ENCODE peak calls at places on chromosome 10, in six cellular contexts. P, T, A, V, I and W are unnamed samples. For H3K4me1, the result is how much of the 10 kb centered on the place peaks cover.

GRCh38 chr10:63720072-63720537 is 198.9 kb downstream of the REEP3 start:
- DNase-seq in I (peak), A (peak), T (peak), V (peak), P (no peak), W (peak)

GRCh38 chr10:93160829-93161228 is 87.1 kb downstream of the CYP26A1 start:
- DNase-seq in I (no peak), V (peak), P (no peak), A (no peak), T (no peak), W (peak)

GRCh38 chr10:112287844-112288243 is 4.6 kb downstream of the TECTB start:
- DNase-seq in I (no peak), P (no peak), T (no peak), A (no peak), V (no peak), W (no peak)

GRCh38 chr10:21926358-21926890 is 77.1 kb downstream of the DNAJC1 start:
- DNase-seq in T (no peak), I (no peak), P (no peak), A (no peak), V (no peak), W (no peak)

GRCh38 chr10:88281592-88282268 is 301.4 kb downstream of the RNLS start:
- DNase-seq in T (peak), I (no peak), A (no peak), V (no peak), P (no peak), W (no peak)

GRCh38 chr10:80158598-80159127 is 26.1 kb downstream of the PLAC9 start:
- DNase-seq in P (peak), T (peak), I (peak), V (peak), A (no peak), W (peak)

GRCh38 chr10:77532068-77532467 is 105.5 kb downstream of the KCNMA1 start:
- DNase-seq in I (no peak), V (no peak), A (no peak), P (no peak), T (no peak), W (no peak)

GRCh38 chr10:99551158-99551557 is 18.4 kb downstream of the NKX2-3 start:
- DNase-seq in I (no peak), V (peak), A (no peak), T (no peak), P (no peak), W (no peak)

GRCh38 chr10:92961638-92962037 is 99.0 kb upstream of the CYP26C1 start:
- DNase-seq in P (no peak), V (no peak), T (no peak), A (no peak), I (no peak), W (no peak)

GRCh38 chr10:124535731-124536495 is 74.3 kb downstream of the LHPP start:
- DNase-seq in A (no peak), I (no peak), T (no peak), V (no peak), P (no peak), W (no peak)

GRCh38 chr10:45555789-45556188 is 116.8 kb downstream of the ZFAND4 start:
- DNase-seq in A (no peak), V (no peak), I (no peak), P (no peak), T (no peak), W (no peak)

GRCh38 chr10:53122265-53122664 is 349.7 kb upstream of the MBL2 start:
- DNase-seq in I (no peak), V (no peak), A (no peak), P (no peak), T (no peak), W (no peak)

GRCh38 chr10:279655-280054 is 144.4 kb downstream of the ZMYND11 start:
- DNase-seq in I (no peak), T (no peak), V (no peak), P (no peak), A (no peak), W (no peak)

GRCh38 chr10:130790339-130790738 is 521.2 kb downstream of the TCERG1L start:
- DNase-seq in P (no peak), A (no peak), I (no peak), T (peak), V (no peak), W (no peak)

GRCh38 chr10:116026315-116026714 is 246.7 kb downstream of the GFRA1 start:
- DNase-seq in I (no peak), P (peak), T (no peak), V (no peak), A (peak), W (no peak)

GRCh38 chr10:69842932-69843331 is 41.2 kb downstream of the COL13A1 start:
- DNase-seq in P (no peak), T (no peak), A (no peak), V (no peak), I (no peak), W (no peak)

GRCh38 chr10:119103687-119104652 is at the start of gene DENND10:
- DNase-seq in I (peak), V (peak), A (no peak), P (peak), T (peak), W (peak)

GRCh38 chr10:133462512-133463305 is 9.0 kb downstream of the SCART1 start:
- DNase-seq in V (no peak), T (no peak), P (peak), I (no peak), A (no peak), W (no peak)

GRCh38 chr10:19874190-19874589 is 58.0 kb downstream of the PLXDC2 start:
- DNase-seq in A (no peak), I (no peak), T (no peak), V (no peak), P (no peak), W (no peak)

GRCh38 chr10:62264702-62265436 is 3.8 kb downstream of the RTKN2 start:
- DNase-seq in A (peak), I (no peak), T (peak), P (no peak), V (no peak), W (no peak)

GRCh38 chr10:48935141-48935540 is 4.5 kb downstream of the LRRC18 start:
- DNase-seq in A (no peak), V (no peak), I (no peak), T (no peak), P (no peak), W (no peak)

GRCh38 chr10:104120061-104120460 is 1.9 kb upstream of the SFR1 start:
- DNase-seq in V (no peak), I (no peak), A (no peak), T (no peak), P (no peak), W (no peak)

GRCh38 chr10:24917493-24917892 is 34.9 kb downstream of the PRTFDC1 start:
- DNase-seq in V (no peak), P (no peak), I (no peak), A (no peak), T (no peak), W (no peak)

GRCh38 chr10:24925799-24926198 is 26.6 kb downstream of the PRTFDC1 start:
- DNase-seq in A (no peak), P (no peak), T (no peak), V (no peak), I (no peak), W (no peak)

GRCh38 chr10:24916365-24916764 is 36.0 kb downstream of the PRTFDC1 start:
- DNase-seq in T (no peak), A (no peak), P (no peak), I (no peak), V (no peak), W (no peak)

GRCh38 chr10:24917979-24918378 is 34.4 kb downstream of the PRTFDC1 start:
- DNase-seq in P (no peak), A (no peak), I (no peak), V (no peak), T (no peak), W (no peak)

GRCh38 chr10:24920907-24921881 is 31.2 kb downstream of the PRTFDC1 start:
- DNase-seq in T (peak), P (no peak), A (no peak), I (no peak), V (peak), W (no peak)
- TF ChIP-seq POLR2AphosphoS5 in T (peak), P (peak), A (no peak), I (no peak), V (no peak), W (peak)

DNA sequence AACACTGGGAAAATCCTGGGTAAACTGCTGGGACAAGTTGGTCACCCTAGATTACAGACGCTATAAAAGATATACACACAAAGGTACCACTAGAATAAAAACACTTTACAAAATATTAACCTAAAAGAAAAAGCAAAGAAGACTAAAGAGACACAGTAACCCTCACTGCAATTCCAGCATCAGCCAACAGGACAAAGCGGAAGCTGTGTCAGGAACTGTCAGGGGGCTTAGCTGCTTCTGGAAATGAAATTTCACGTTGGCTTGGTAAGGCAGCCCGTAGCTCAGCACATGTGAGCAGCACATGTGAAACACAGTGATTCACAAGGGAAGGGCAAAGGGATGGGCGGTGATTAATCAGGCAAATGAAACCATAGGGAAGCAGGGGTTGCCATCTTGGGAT is 195.3 kb downstream of the MGMT start:
- DNase-seq in P (no peak), I (no peak), A (no peak), T (no peak), V (no peak), W (no peak)
- H3K27ac ChIP-seq in P (no peak), I (no peak), A (no peak), T (no peak), V (no peak), W (no peak)

GRCh38 chr10:36428507-36428906 is 696.9 kb upstream of the ANKRD30A start:
- DNase-seq in A (no peak), I (no peak), P (no peak), V (no peak), T (no peak), W (no peak)
- H3K4me1 ChIP-seq in A (under half), I (under half), P (under half), V (under half), T (under half), W (under half)

GRCh38 chr10:24208661-24209420 is at the start of gene KIAA1217:
- DNase-seq in T (peak), I (peak), V (peak), A (peak), P (no peak), W (peak)
- TF ChIP-seq POLR2AphosphoS5 in T (no peak), I (no peak), V (no peak), A (peak), P (peak), W (no peak)

GRCh38 chr10:113961261-113961938 is 82.3 kb upstream of the ADRB1 start:
- DNase-seq in A (no peak), T (no peak), P (no peak), I (no peak), V (peak), W (no peak)
- H3K27ac ChIP-seq in A (no peak), T (no peak), P (no peak), I (peak), V (peak), W (peak)

DNA sequence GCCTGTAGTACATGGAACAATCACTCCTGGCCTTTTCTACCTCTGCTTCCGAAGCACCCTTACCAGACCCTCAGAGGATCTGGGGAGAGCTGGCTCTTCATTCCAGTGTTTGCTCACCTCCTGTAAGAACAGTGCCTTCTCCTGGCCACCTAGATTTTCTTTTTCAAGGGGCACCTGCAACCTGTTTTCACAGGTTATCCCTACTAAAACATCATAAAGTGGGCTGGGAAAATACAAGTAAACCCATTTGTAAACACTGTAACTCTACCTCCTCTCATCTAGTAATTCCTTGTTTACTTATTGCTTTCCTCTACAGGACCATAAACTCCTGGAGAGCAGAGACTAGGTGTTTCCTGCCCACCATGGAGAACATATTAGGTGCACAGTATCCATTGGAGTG is 1.1 kb downstream of the PIK3AP1 start:
- DNase-seq in V (no peak), T (no peak), A (no peak), I (no peak), P (no peak), W (no peak)
- H3K4me1 ChIP-seq in V (under half), T (under half), A (under half), I (under half), P (under half), W (under half)

GRCh38 chr10:79066460-79067240 is 2.1 kb upstream of the ZMIZ1 start:
- DNase-seq in I (no peak), V (no peak), T (peak), A (peak), P (no peak), W (no peak)

GRCh38 chr10:79068203-79068561 is 584 bp upstream of the ZMIZ1 start:
- DNase-seq in A (no peak), T (peak), I (no peak), P (no peak), V (no peak), W (no peak)

GRCh38 chr10:79065853-79066252 is 2.9 kb upstream of the ZMIZ1 start:
- DNase-seq in I (no peak), P (no peak), T (no peak), A (no peak), V (no peak), W (no peak)

GRCh38 chr10:79068562-79069324 is at the start of gene ZMIZ1:
- DNase-seq in A (peak), T (peak), P (peak), V (peak), I (peak), W (peak)

GRCh38 chr10:79067241-79068202 is 1.2 kb upstream of the ZMIZ1 start:
- DNase-seq in A (peak), I (peak), T (peak), P (peak), V (peak), W (peak)
- TF ChIP-seq POLR2AphosphoS5 in A (no peak), I (peak), T (no peak), P (peak), V (no peak), W (no peak)

GRCh38 chr10:113496124-113496523 is 56.7 kb upstream of the HABP2 start:
- DNase-seq in T (no peak), I (no peak), P (no peak), A (no peak), V (no peak), W (no peak)

GRCh38 chr10:113493195-113493594 is 59.7 kb upstream of the HABP2 start:
- DNase-seq in A (no peak), V (no peak), I (no peak), T (no peak), P (no peak), W (no peak)

GRCh38 chr10:113494736-113495135 is 58.1 kb upstream of the HABP2 start:
- DNase-seq in V (no peak), T (no peak), P (no peak), I (no peak), A (no peak), W (no peak)

GRCh38 chr10:113492181-113492580 is 60.7 kb upstream of the HABP2 start:
- DNase-seq in V (no peak), I (no peak), A (no peak), P (no peak), T (no peak), W (no peak)

GRCh38 chr10:113493943-113494342 is 58.9 kb upstream of the HABP2 start:
- DNase-seq in T (no peak), A (no peak), V (no peak), I (no peak), P (no peak), W (no peak)
- H3K27ac ChIP-seq in T (no peak), A (no peak), V (no peak), I (peak), P (no peak), W (peak)

DNA sequence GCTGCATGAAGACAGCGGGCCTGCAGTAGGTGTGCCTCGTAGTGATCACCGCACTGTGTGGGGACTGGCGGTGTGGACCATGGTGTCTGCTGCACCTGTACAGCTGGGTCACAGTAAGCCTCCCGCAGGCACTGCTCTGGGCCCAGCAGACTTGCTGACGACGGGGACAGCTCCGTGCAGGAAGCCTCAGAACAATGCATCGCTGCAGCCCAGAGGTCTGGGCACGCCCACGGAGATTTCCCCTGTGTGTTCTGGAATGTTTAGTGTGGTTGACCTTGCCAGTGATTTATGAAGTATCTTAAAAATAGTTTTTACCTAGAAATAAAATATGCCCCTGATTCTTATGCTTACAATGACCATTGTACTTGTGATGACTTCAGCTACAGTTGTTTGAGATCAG is 59.1 kb upstream of the ZNF32 start:
- DNase-seq in V (no peak), I (no peak), P (no peak), T (peak), A (no peak), W (no peak)
- H3K4me1 ChIP-seq in V (under half), I (under half), P (under half), T (under half), A (under half), W (under half)